ENCODE peak calls at places on chromosomes 4 and X, in ten cellular contexts. X, Z, G, U, S, B, Y, L, V and C are unnamed samples.

GRCh38 chr4:137648531-137648930 is 116.2 kb upstream of the PCDH18 start:
- DNase-seq in U (no peak), B (no peak), G (no peak), X (no peak), L (no peak), Y (no peak), Z (no peak), S (no peak), V (no peak), C (no peak)

GRCh38 chrX:49282647-49283011 is 13.0 kb downstream of the PPP1R3F start:
- DNase-seq in B (no peak), G (peak; percentile 17), Z (no peak), S (peak; percentile 49), U (no peak), V (no peak), L (no peak), Y (no peak), X (no peak), C (no peak)

GRCh38 chr4:79862842-79863241 is 210.2 kb downstream of the ANTXR2 start:
- DNase-seq in S (no peak), X (no peak), Y (no peak), U (no peak), Z (no peak), L (no peak), G (no peak), V (no peak), B (no peak), C (no peak)

GRCh38 chrX:46912098-46912672 is at the start of gene JADE3:
- DNase-seq in S (peak; percentile 84), Y (peak; percentile 71), Z (peak; percentile 63), V (peak; percentile 40), X (peak; percentile 31), U (peak; percentile 46), G (peak; percentile 70), L (no peak), B (peak; percentile 71), C (peak; percentile 3)

GRCh38 chr4:22720091-22720490 is 27.4 kb downstream of the GBA3 start:
- DNase-seq in B (peak; percentile 27), G (no peak), Y (no peak), X (no peak), S (no peak), U (no peak), Z (no peak), L (no peak), V (no peak), C (no peak)

GRCh38 chr4:143391261-143391660 is 54.6 kb downstream of the GAB1 start:
- DNase-seq in G (no peak), S (no peak), U (no peak), B (no peak), Y (no peak), V (no peak), Z (no peak), X (no peak), L (no peak), C (no peak)

GRCh38 chrX:19017271-19017670 is 33.4 kb upstream of the PHKA2 start:
- DNase-seq in G (peak; percentile 20), Z (no peak), B (peak; percentile 28), S (peak; percentile 26), U (no peak), X (no peak), L (no peak), V (no peak), Y (peak; percentile 49), C (no peak)

GRCh38 chr4:182679531-182679930 is 237.7 kb downstream of the DCTD start:
- DNase-seq in X (no peak), G (no peak), U (no peak), S (no peak), V (no peak), Z (no peak), B (no peak), Y (no peak), L (no peak), C (no peak)

GRCh38 chr4:102525556-102525955 is 24.4 kb downstream of the NFKB1 start:
- DNase-seq in V (no peak), G (no peak), S (no peak), U (no peak), Z (no peak), L (no peak), X (no peak), Y (no peak), B (no peak), C (no peak)

GRCh38 chr4:26242451-26242850 is 78.4 kb upstream of the RBPJ start:
- DNase-seq in X (no peak), S (no peak), L (no peak), B (peak; percentile 38), G (no peak), U (no peak), Y (no peak), Z (no peak), V (no peak), C (no peak)

GRCh38 chr4:80215449-80216052 is 18.2 kb downstream of the PRDM8 start:
- DNase-seq in U (no peak), Y (peak; percentile 39), X (no peak), B (peak; percentile 44), S (peak; percentile 60), V (no peak), Z (no peak), L (no peak), G (no peak), C (peak; percentile 21)

GRCh38 chrX:118523920-118524319 is 28.3 kb downstream of the DOCK11 start:
- DNase-seq in L (peak; percentile 6), X (no peak), S (no peak), B (no peak), Y (no peak), Z (no peak), G (no peak), U (no peak), V (peak; percentile 25), C (no peak)

GRCh38 chr4:96056346-96056934 is 216.5 kb downstream of the PDHA2 start:
- DNase-seq in S (no peak), L (no peak), V (no peak), U (no peak), Z (no peak), G (no peak), Y (no peak), B (no peak), X (no peak), C (no peak)

GRCh38 chrX:71143508-71143907 is 1.1 kb upstream of the NLGN3 start:
- DNase-seq in Z (no peak), X (no peak), Y (no peak), G (no peak), L (no peak), S (peak; percentile 58), U (peak; percentile 46), B (no peak), V (no peak), C (no peak)

GRCh38 chr4:126888968-126889367 is 743.8 kb upstream of the INTU start:
- DNase-seq in G (no peak), X (no peak), L (no peak), Y (no peak), V (no peak), Z (no peak), U (no peak), S (no peak), B (peak; percentile 62), C (no peak)

GRCh38 chr4:1403591-1404572 is 2.4 kb downstream of the NKX1-1 start:
- DNase-seq in S (no peak), G (no peak), B (no peak), U (no peak), Y (no peak), V (no peak), Z (no peak), L (no peak), X (no peak), C (no peak)

GRCh38 chrX:13110427-13111324 is 66.3 kb upstream of the FAM9C start:
- DNase-seq in B (peak; percentile 88), S (peak; percentile 93), G (no peak), Z (no peak), L (no peak), Y (peak; percentile 92), U (no peak), V (no peak), X (no peak), C (no peak)

GRCh38 chr4:141807073-141807472 is 170.7 kb downstream of the IL15 start:
- DNase-seq in L (no peak), G (no peak), Z (no peak), U (no peak), Y (peak; percentile 20), B (peak; percentile 76), V (no peak), X (no peak), S (peak; percentile 7), C (no peak)

GRCh38 chr4:117477925-117478324 is 392.5 kb upstream of the TRAM1L1 start:
- DNase-seq in G (no peak), U (no peak), S (no peak), Z (no peak), L (no peak), V (no peak), X (no peak), B (no peak), Y (no peak), C (no peak)

GRCh38 chr4:1097553-1097952 is 15.8 kb downstream of the RNF212 start:
- DNase-seq in S (no peak), Y (no peak), G (no peak), X (no peak), B (no peak), U (no peak), L (no peak), V (no peak), Z (no peak), C (no peak)

GRCh38 chr4:3124070-3124767 is 49.7 kb downstream of the HTT start:
- DNase-seq in Z (no peak), G (no peak), Y (no peak), S (no peak), U (no peak), X (no peak), V (no peak), B (no peak), L (no peak), C (no peak)

GRCh38 chrX:53481816-53482485 is 47.8 kb upstream of the HSD17B10 start:
- DNase-seq in V (peak; percentile 31), L (peak; percentile 2), G (peak; percentile 57), Y (peak; percentile 76), B (peak; percentile 49), U (peak; percentile 7), S (peak; percentile 69), Z (peak; percentile 70), X (peak; percentile 20), C (peak; percentile 21)

GRCh38 chrX:65866146-65866545 is 173.7 kb downstream of the VSIG4 start:
- DNase-seq in V (no peak), B (no peak), G (no peak), X (peak; percentile 10), Y (no peak), U (no peak), S (no peak), L (no peak), Z (no peak), C (no peak)

GRCh38 chr4:155688211-155688610 is 21.6 kb downstream of the GUCY1A1 start:
- DNase-seq in Z (no peak), U (no peak), Y (no peak), B (no peak), X (no peak), L (no peak), S (no peak), V (no peak), G (no peak), C (no peak)

GRCh38 chrX:1484638-1485019 is 31.9 kb upstream of the ASMTL start:
- DNase-seq in S (no peak), V (no peak), Z (no peak), L (no peak), Y (no peak), X (no peak), G (no peak), B (no peak), U (no peak), C (no peak)

GRCh38 chr4:93199492-93199891 is 629.1 kb upstream of the ATOH1 start:
- DNase-seq in B (peak; percentile 2), U (no peak), V (no peak), X (no peak), S (peak; percentile 67), Z (peak; percentile 55), Y (peak; percentile 63), G (peak; percentile 23), L (no peak), C (peak; percentile 40)

GRCh38 chr4:40058121-40058520 is 1.5 kb downstream of the N4BP2 start:
- DNase-seq in Z (no peak), X (no peak), U (no peak), S (no peak), G (no peak), Y (no peak), B (peak; percentile 3), L (no peak), V (no peak), C (no peak)

GRCh38 chrX:97189668-97190067 is 306.0 kb downstream of the RPA4 start:
- DNase-seq in B (no peak), Z (no peak), U (no peak), S (no peak), G (no peak), V (no peak), L (no peak), X (no peak), Y (no peak), C (no peak)